ENCODE peak calls at places on chromosomes 5 and 9, in seven cellular contexts. One of them, this sample, is unnamed.

GRCh38 chr9:125523681-125524080 is 183.3 kb downstream of the MAPKAP1 start:
- DNase-seq in activated T-cell treated with anti-CD3 and anti-CD28 coated beads for 1 hour: no peak
- DNase-seq in A549: no peak
- DNase-seq in aorta: no peak
- DNase-seq in amygdala: no peak
- DNase-seq in fibroblast of pulmonary artery: no peak
- DNase-seq in left ventricle myocardium inferior: no peak
- DNase-seq in this sample: no peak

GRCh38 chr5:127040779-127041520 is 10.6 kb upstream of the MARCHF3 start:
- DNase-seq in activated T-cell treated with anti-CD3 and anti-CD28 coated beads for 1 hour: no peak
- DNase-seq in A549: no peak
- DNase-seq in aorta: no peak
- DNase-seq in amygdala: no peak
- DNase-seq in fibroblast of pulmonary artery: peak; percentile 59
- DNase-seq in left ventricle myocardium inferior: no peak
- DNase-seq in this sample: no peak

GRCh38 chr5:126046996-126047395 is 376.2 kb upstream of the GRAMD2B start:
- DNase-seq in activated T-cell treated with anti-CD3 and anti-CD28 coated beads for 1 hour: no peak
- DNase-seq in A549: no peak
- DNase-seq in aorta: no peak
- DNase-seq in amygdala: no peak
- DNase-seq in fibroblast of pulmonary artery: no peak
- DNase-seq in left ventricle myocardium inferior: no peak
- DNase-seq in this sample: no peak

GRCh38 chr9:74773886-74774479 is 113.7 kb downstream of the TRPM6 start:
- DNase-seq in activated T-cell treated with anti-CD3 and anti-CD28 coated beads for 1 hour: peak; percentile 57
- DNase-seq in A549: peak; percentile 65
- DNase-seq in aorta: peak; percentile 78
- DNase-seq in amygdala: peak; percentile 42
- DNase-seq in fibroblast of pulmonary artery: peak; percentile 85
- DNase-seq in left ventricle myocardium inferior: peak; percentile 71
- DNase-seq in this sample: peak; percentile 72

GRCh38 chr9:115261656-115262081 is 143.7 kb upstream of the TNC start:
- DNase-seq in activated T-cell treated with anti-CD3 and anti-CD28 coated beads for 1 hour: no peak
- DNase-seq in A549: peak; percentile 22
- DNase-seq in aorta: no peak
- DNase-seq in amygdala: no peak
- DNase-seq in fibroblast of pulmonary artery: no peak
- DNase-seq in left ventricle myocardium inferior: no peak
- DNase-seq in this sample: no peak

GRCh38 chr5:103804714-103805113 is 242.1 kb upstream of the NUDT12 start:
- DNase-seq in activated T-cell treated with anti-CD3 and anti-CD28 coated beads for 1 hour: no peak
- DNase-seq in A549: no peak
- DNase-seq in aorta: no peak
- DNase-seq in amygdala: no peak
- DNase-seq in fibroblast of pulmonary artery: no peak
- DNase-seq in left ventricle myocardium inferior: no peak
- DNase-seq in this sample: no peak

GRCh38 chr9:70601000-70601929 is 186.8 kb upstream of the KLF9 start:
- DNase-seq in activated T-cell treated with anti-CD3 and anti-CD28 coated beads for 1 hour: no peak
- DNase-seq in A549: no peak
- DNase-seq in aorta: peak; percentile 93
- DNase-seq in amygdala: peak; percentile 59
- DNase-seq in fibroblast of pulmonary artery: peak; percentile 100
- DNase-seq in left ventricle myocardium inferior: peak; percentile 98
- DNase-seq in this sample: peak; percentile 85

GRCh38 chr5:61624966-61625681 is 293.1 kb downstream of the ZSWIM6 start:
- DNase-seq in activated T-cell treated with anti-CD3 and anti-CD28 coated beads for 1 hour: no peak
- DNase-seq in A549: no peak
- DNase-seq in aorta: no peak
- DNase-seq in amygdala: peak; percentile 30
- DNase-seq in fibroblast of pulmonary artery: no peak
- DNase-seq in left ventricle myocardium inferior: no peak
- DNase-seq in this sample: peak; percentile 59

GRCh38 chr5:43400082-43400481 is 12.1 kb downstream of the CCL28 start:
- DNase-seq in activated T-cell treated with anti-CD3 and anti-CD28 coated beads for 1 hour: no peak
- DNase-seq in A549: no peak
- DNase-seq in aorta: no peak
- DNase-seq in amygdala: no peak
- DNase-seq in fibroblast of pulmonary artery: peak; percentile 48
- DNase-seq in left ventricle myocardium inferior: no peak
- DNase-seq in this sample: no peak

GRCh38 chr5:105554613-105555169 is 1992.1 kb upstream of the NUDT12 start:
- DNase-seq in activated T-cell treated with anti-CD3 and anti-CD28 coated beads for 1 hour: no peak
- DNase-seq in A549: no peak
- DNase-seq in aorta: no peak
- DNase-seq in amygdala: no peak
- DNase-seq in fibroblast of pulmonary artery: peak; percentile 2
- DNase-seq in left ventricle myocardium inferior: no peak
- DNase-seq in this sample: no peak

GRCh38 chr9:116658265-116658664 is 28.8 kb upstream of the TRIM32 start:
- DNase-seq in activated T-cell treated with anti-CD3 and anti-CD28 coated beads for 1 hour: no peak
- DNase-seq in A549: no peak
- DNase-seq in aorta: no peak
- DNase-seq in amygdala: no peak
- DNase-seq in fibroblast of pulmonary artery: no peak
- DNase-seq in left ventricle myocardium inferior: no peak
- DNase-seq in this sample: no peak

GRCh38 chr9:120965344-120966004 is 38.9 kb upstream of the TRAF1 start:
- DNase-seq in activated T-cell treated with anti-CD3 and anti-CD28 coated beads for 1 hour: no peak
- DNase-seq in A549: no peak
- DNase-seq in aorta: no peak
- DNase-seq in amygdala: peak; percentile 10
- DNase-seq in fibroblast of pulmonary artery: peak; percentile 38
- DNase-seq in left ventricle myocardium inferior: no peak
- DNase-seq in this sample: no peak

GRCh38 chr5:151741678-151742423 is 16.6 kb downstream of the ATOX1 start:
- DNase-seq in activated T-cell treated with anti-CD3 and anti-CD28 coated beads for 1 hour: no peak
- DNase-seq in A549: no peak
- DNase-seq in aorta: no peak
- DNase-seq in amygdala: no peak
- DNase-seq in fibroblast of pulmonary artery: peak; percentile 62
- DNase-seq in left ventricle myocardium inferior: no peak
- DNase-seq in this sample: no peak

GRCh38 chr9:22483528-22484060 is 37.0 kb downstream of the DMRTA1 start:
- DNase-seq in activated T-cell treated with anti-CD3 and anti-CD28 coated beads for 1 hour: no peak
- DNase-seq in A549: no peak
- DNase-seq in aorta: no peak
- DNase-seq in amygdala: no peak
- DNase-seq in fibroblast of pulmonary artery: no peak
- DNase-seq in left ventricle myocardium inferior: no peak
- DNase-seq in this sample: no peak

GRCh38 chr9:38417003-38417965 is 7.0 kb downstream of the IGFBPL1 start:
- DNase-seq in activated T-cell treated with anti-CD3 and anti-CD28 coated beads for 1 hour: peak; percentile 12
- DNase-seq in A549: peak; percentile 38
- DNase-seq in aorta: no peak
- DNase-seq in amygdala: no peak
- DNase-seq in fibroblast of pulmonary artery: no peak
- DNase-seq in left ventricle myocardium inferior: no peak
- DNase-seq in this sample: no peak

GRCh38 chr5:2110934-2111462 is 228.3 kb upstream of the IRX4 start:
- DNase-seq in activated T-cell treated with anti-CD3 and anti-CD28 coated beads for 1 hour: no peak
- DNase-seq in A549: no peak
- DNase-seq in aorta: no peak
- DNase-seq in amygdala: no peak
- DNase-seq in fibroblast of pulmonary artery: no peak
- DNase-seq in left ventricle myocardium inferior: no peak
- DNase-seq in this sample: no peak

GRCh38 chr5:110809006-110809405 is 70.2 kb downstream of the SLC25A46 start:
- DNase-seq in activated T-cell treated with anti-CD3 and anti-CD28 coated beads for 1 hour: no peak
- DNase-seq in A549: no peak
- DNase-seq in aorta: no peak
- DNase-seq in amygdala: no peak
- DNase-seq in fibroblast of pulmonary artery: peak; percentile 6
- DNase-seq in left ventricle myocardium inferior: no peak
- DNase-seq in this sample: no peak

GRCh38 chr5:95729115-95730010 is 1.8 kb upstream of the RHOBTB3 start:
- DNase-seq in activated T-cell treated with anti-CD3 and anti-CD28 coated beads for 1 hour: no peak
- DNase-seq in A549: no peak
- DNase-seq in aorta: no peak
- DNase-seq in amygdala: no peak
- DNase-seq in fibroblast of pulmonary artery: no peak
- DNase-seq in left ventricle myocardium inferior: no peak
- DNase-seq in this sample: no peak

GRCh38 chr5:80573062-80573461 is 3.0 kb upstream of the ANKRD34B start:
- DNase-seq in activated T-cell treated with anti-CD3 and anti-CD28 coated beads for 1 hour: no peak
- DNase-seq in A549: no peak
- DNase-seq in aorta: no peak
- DNase-seq in amygdala: no peak
- DNase-seq in fibroblast of pulmonary artery: no peak
- DNase-seq in left ventricle myocardium inferior: no peak
- DNase-seq in this sample: no peak

This sample was measured in caudate nucleus.